ENCODE peak calls at places on chromosomes 7 and 10, in four cellular contexts. One of them, this sample, is unnamed.
A peak's percentile ranks its signal among the peaks of the same experiment; 100 is the strongest.

GRCh38 chr7:127976056-127976455 is 55.2 kb downstream of the LRRC4 start:
- DNase-seq in A549: no peak
- DNase-seq in GM12878: no peak
- DNase-seq in SK-N-SH: no peak
- DNase-seq in this sample: no peak

GRCh38 chr7:18552943-18553584 is 57.5 kb downstream of the HDAC9 start:
- DNase-seq in SK-N-SH: peak; percentile 41
- DNase-seq in A549: peak; percentile 69
- DNase-seq in GM12878: no peak
- DNase-seq in this sample: no peak

GRCh38 chr7:151315038-151315655 is 26.5 kb upstream of the NUB1 start:
- DNase-seq in A549: peak; percentile 70
- DNase-seq in SK-N-SH: peak; percentile 90
- DNase-seq in GM12878: peak; percentile 31
- DNase-seq in this sample: peak; percentile 65

GRCh38 chr7:50827281-50827680 is 44.6 kb upstream of the GRB10 start:
- DNase-seq in GM12878: no peak
- DNase-seq in SK-N-SH: no peak
- DNase-seq in A549: no peak
- DNase-seq in this sample: no peak

GRCh38 chr10:21501731-21502370 is 23.6 kb downstream of the SKIDA1 start:
- DNase-seq in SK-N-SH: no peak
- DNase-seq in A549: no peak
- DNase-seq in GM12878: no peak
- DNase-seq in this sample: no peak

GRCh38 chr10:126262971-126263370 is 125.3 kb downstream of the ADAM12 start:
- DNase-seq in GM12878: no peak
- DNase-seq in A549: no peak
- DNase-seq in SK-N-SH: no peak
- DNase-seq in this sample: no peak

GRCh38 chr10:117007080-117007479 is 2.1 kb upstream of the SHTN1 start:
- DNase-seq in GM12878: no peak
- DNase-seq in A549: peak; percentile 61
- DNase-seq in SK-N-SH: peak; percentile 19
- DNase-seq in this sample: peak; percentile 74

GRCh38 chr7:2979276-2979675 is 64.4 kb downstream of the CARD11 start:
- DNase-seq in GM12878: no peak
- DNase-seq in SK-N-SH: no peak
- DNase-seq in A549: no peak
- DNase-seq in this sample: no peak

GRCh38 chr7:10685040-10685439 is 288.6 kb upstream of the PHF14 start:
- DNase-seq in SK-N-SH: no peak
- DNase-seq in A549: no peak
- DNase-seq in GM12878: no peak
- DNase-seq in this sample: no peak

GRCh38 chr10:60289800-60290199 is 99.9 kb downstream of the ANK3 start:
- DNase-seq in GM12878: no peak
- DNase-seq in A549: no peak
- DNase-seq in SK-N-SH: no peak
- DNase-seq in this sample: no peak

GRCh38 chr10:124005991-124006392 is 87.4 kb downstream of the CHST15 start:
- DNase-seq in SK-N-SH: no peak
- DNase-seq in GM12878: no peak
- DNase-seq in A549: no peak
- DNase-seq in this sample: no peak

GRCh38 chr10:49056356-49056755 is 59.0 kb downstream of the VSTM4 start:
- DNase-seq in GM12878: no peak
- DNase-seq in A549: no peak
- DNase-seq in SK-N-SH: no peak
- DNase-seq in this sample: peak; percentile 14

GRCh38 chr10:31004611-31005193 is 27.0 kb downstream of the ZNF438 start:
- DNase-seq in GM12878: no peak
- DNase-seq in SK-N-SH: no peak
- DNase-seq in A549: peak; percentile 22
- DNase-seq in this sample: peak; percentile 90

GRCh38 chr10:132546567-132547420 is 9.2 kb downstream of the INPP5A start:
- DNase-seq in SK-N-SH: no peak
- DNase-seq in GM12878: no peak
- DNase-seq in A549: no peak
- DNase-seq in this sample: no peak
- TF ChIP-seq RAD21 in SK-N-SH: no peak
- TF ChIP-seq RAD21 in GM12878: no peak
- TF ChIP-seq RAD21 in A549: no peak
- TF ChIP-seq RAD21 in this sample: no peak

DNA sequence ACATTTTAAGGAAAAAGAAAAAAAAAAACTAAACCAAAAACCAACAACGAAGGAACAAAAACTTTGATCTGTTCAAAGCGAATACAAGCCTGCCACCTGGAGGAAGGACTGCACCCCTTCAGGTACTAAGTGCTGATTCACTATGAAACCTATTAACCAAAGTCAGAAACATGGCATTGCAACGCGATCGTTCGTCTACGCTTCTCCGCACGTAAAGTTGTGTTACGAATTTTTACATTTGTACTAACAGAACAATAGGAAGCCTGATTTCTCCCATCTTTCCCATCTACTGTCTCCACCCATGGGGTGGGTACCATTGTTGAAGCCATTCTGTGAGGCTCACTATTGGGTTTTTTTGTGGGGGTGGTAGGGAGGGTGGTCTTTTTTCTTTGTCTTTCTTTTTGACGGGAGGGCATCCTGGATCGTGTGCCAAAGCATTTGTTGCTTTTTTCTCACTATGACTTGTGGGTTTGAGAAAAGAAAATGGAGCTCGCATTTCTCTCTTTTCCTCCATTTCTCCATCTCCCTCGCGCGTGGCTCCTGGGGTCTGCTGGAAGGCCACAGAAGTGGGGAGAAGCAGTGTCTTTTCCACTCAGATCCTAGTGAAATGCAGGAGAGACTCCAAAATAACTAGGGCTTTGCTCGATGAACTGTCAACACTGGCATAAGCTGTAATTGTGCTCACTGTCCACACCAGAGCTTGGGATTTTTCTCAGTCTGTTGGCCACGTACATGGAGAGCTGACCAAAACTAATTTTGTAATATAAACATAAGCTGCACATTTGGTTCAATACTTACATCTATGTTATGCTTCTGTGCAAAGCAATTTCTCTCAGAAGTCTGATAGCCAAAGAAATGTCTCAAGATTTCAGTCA is 100.9 kb upstream of the YAE1 start:
- DNase-seq in A549: peak; percentile 79
- DNase-seq in GM12878: peak; percentile 17
- DNase-seq in SK-N-SH: peak; percentile 63
- DNase-seq in this sample: peak; percentile 63
- TF ChIP-seq RAD21 in A549: peak; percentile 85
- TF ChIP-seq RAD21 in GM12878: peak; percentile 80
- TF ChIP-seq RAD21 in SK-N-SH: peak; percentile 86
- TF ChIP-seq RAD21 in this sample: peak; percentile 76

GRCh38 chr7:117530390-117530789 is 50.6 kb downstream of the CFTR start:
- DNase-seq in A549: no peak
- DNase-seq in GM12878: no peak
- DNase-seq in SK-N-SH: no peak
- DNase-seq in this sample: peak; percentile 13

GRCh38 chr7:117531845-117532244 is 52.0 kb downstream of the CFTR start:
- DNase-seq in GM12878: no peak
- DNase-seq in SK-N-SH: no peak
- DNase-seq in A549: no peak
- DNase-seq in this sample: no peak
- TF ChIP-seq RAD21 in GM12878: no peak
- TF ChIP-seq RAD21 in SK-N-SH: no peak
- TF ChIP-seq RAD21 in A549: no peak
- TF ChIP-seq RAD21 in this sample: no peak

GRCh38 chr7:27177795-27178320 is 3.7 kb upstream of the HOXA10 start:
- DNase-seq in GM12878: no peak
- DNase-seq in SK-N-SH: no peak
- DNase-seq in A549: no peak
- DNase-seq in this sample: no peak

GRCh38 chr7:27178366-27178765 is 4.2 kb upstream of the HOXA10 start:
- DNase-seq in GM12878: no peak
- DNase-seq in A549: no peak
- DNase-seq in SK-N-SH: no peak
- DNase-seq in this sample: no peak

GRCh38 chr7:27175626-27176342 is 1.7 kb upstream of the HOXA10 start:
- DNase-seq in GM12878: no peak
- DNase-seq in SK-N-SH: peak; percentile 56
- DNase-seq in A549: no peak
- DNase-seq in this sample: no peak

GRCh38 chr7:27176343-27176731 is 2.2 kb upstream of the HOXA10 start:
- DNase-seq in GM12878: no peak
- DNase-seq in A549: no peak
- DNase-seq in SK-N-SH: no peak
- DNase-seq in this sample: no peak

GRCh38 chr7:27176962-27177794 is 3.1 kb upstream of the HOXA10 start:
- DNase-seq in A549: no peak
- DNase-seq in SK-N-SH: no peak
- DNase-seq in GM12878: no peak
- DNase-seq in this sample: no peak
- TF ChIP-seq RAD21 in A549: no peak
- TF ChIP-seq RAD21 in SK-N-SH: no peak
- TF ChIP-seq RAD21 in GM12878: no peak
- TF ChIP-seq RAD21 in this sample: no peak

This sample was measured in IMR-90.